ENCODE peak calls at places on chromosomes 7 and 10, in five cellular contexts. One of them, this sample, is unnamed. For H3K27me3, the result is how much of the 10 kb centered on the place peaks cover.

GRCh38 chr7:97801108-97801507 is 69.2 kb downstream of the TAC1 start:
- DNase-seq in brain microvascular endothelial cell: no peak
- DNase-seq in IMR-90: no peak
- DNase-seq in tibial nerve: no peak
- DNase-seq in CD8-positive, alpha-beta T cell: no peak
- DNase-seq in this sample: no peak

GRCh38 chr7:115822801-115823200 is 207.8 kb downstream of the TFEC start:
- DNase-seq in brain microvascular endothelial cell: no peak
- DNase-seq in IMR-90: peak
- DNase-seq in CD8-positive, alpha-beta T cell: no peak
- DNase-seq in tibial nerve: no peak
- DNase-seq in this sample: no peak

GRCh38 chr7:18558503-18558902 is 63.0 kb downstream of the HDAC9 start:
- DNase-seq in tibial nerve: no peak
- DNase-seq in brain microvascular endothelial cell: no peak
- DNase-seq in CD8-positive, alpha-beta T cell: no peak
- DNase-seq in IMR-90: peak
- DNase-seq in this sample: no peak

GRCh38 chr10:124646483-124647352 is 97.5 kb downstream of the FAM53B start:
- DNase-seq in tibial nerve: peak
- DNase-seq in CD8-positive, alpha-beta T cell: no peak
- DNase-seq in IMR-90: peak
- DNase-seq in brain microvascular endothelial cell: peak
- DNase-seq in this sample: peak

GRCh38 chr7:150941351-150941982 is 36.7 kb downstream of the KCNH2 start:
- DNase-seq in tibial nerve: no peak
- DNase-seq in IMR-90: no peak
- DNase-seq in brain microvascular endothelial cell: no peak
- DNase-seq in CD8-positive, alpha-beta T cell: no peak
- DNase-seq in this sample: no peak

GRCh38 chr7:13627455-13627854 is 362.0 kb downstream of the ETV1 start:
- DNase-seq in IMR-90: no peak
- DNase-seq in tibial nerve: no peak
- DNase-seq in brain microvascular endothelial cell: no peak
- DNase-seq in CD8-positive, alpha-beta T cell: no peak
- DNase-seq in this sample: no peak

GRCh38 chr10:65394898-65395297 is 1530.9 kb upstream of the LRRTM3 start:
- DNase-seq in IMR-90: no peak
- DNase-seq in brain microvascular endothelial cell: peak
- DNase-seq in CD8-positive, alpha-beta T cell: no peak
- DNase-seq in tibial nerve: no peak
- DNase-seq in this sample: no peak

GRCh38 chr7:256461-256940 is 33.5 kb upstream of the FOXL3 start:
- DNase-seq in brain microvascular endothelial cell: no peak
- DNase-seq in IMR-90: no peak
- DNase-seq in CD8-positive, alpha-beta T cell: no peak
- DNase-seq in tibial nerve: no peak
- DNase-seq in this sample: no peak

GRCh38 chr10:14439451-14440259 is 108.9 kb upstream of the FRMD4A start:
- DNase-seq in IMR-90: peak
- DNase-seq in brain microvascular endothelial cell: no peak
- DNase-seq in CD8-positive, alpha-beta T cell: no peak
- DNase-seq in tibial nerve: no peak
- DNase-seq in this sample: no peak

GRCh38 chr7:83930262-83930661 is 264.3 kb downstream of the SEMA3A start:
- DNase-seq in brain microvascular endothelial cell: no peak
- DNase-seq in tibial nerve: no peak
- DNase-seq in CD8-positive, alpha-beta T cell: no peak
- DNase-seq in IMR-90: no peak
- DNase-seq in this sample: no peak

GRCh38 chr10:59907918-59908807 is 1.8 kb upstream of the CCDC6 start:
- DNase-seq in CD8-positive, alpha-beta T cell: peak
- DNase-seq in brain microvascular endothelial cell: peak
- DNase-seq in tibial nerve: peak
- DNase-seq in IMR-90: peak
- DNase-seq in this sample: no peak

GRCh38 chr10:62852961-62853702 is 37.0 kb upstream of the EGR2 start:
- DNase-seq in brain microvascular endothelial cell: no peak
- DNase-seq in tibial nerve: no peak
- DNase-seq in IMR-90: no peak
- DNase-seq in CD8-positive, alpha-beta T cell: no peak
- DNase-seq in this sample: no peak

GRCh38 chr7:140581411-140581810 is 59.2 kb downstream of the DENND2A start:
- DNase-seq in CD8-positive, alpha-beta T cell: no peak
- DNase-seq in tibial nerve: no peak
- DNase-seq in IMR-90: no peak
- DNase-seq in brain microvascular endothelial cell: no peak
- DNase-seq in this sample: no peak

GRCh38 chr7:90570373-90570959 is 25.7 kb upstream of the CDK14 start:
- DNase-seq in IMR-90: peak
- DNase-seq in tibial nerve: no peak
- DNase-seq in CD8-positive, alpha-beta T cell: no peak
- DNase-seq in brain microvascular endothelial cell: peak
- DNase-seq in this sample: peak

GRCh38 chr10:61621538-61622150 is 41.1 kb upstream of the CABCOCO1 start:
- DNase-seq in CD8-positive, alpha-beta T cell: no peak
- DNase-seq in IMR-90: no peak
- DNase-seq in brain microvascular endothelial cell: no peak
- DNase-seq in tibial nerve: no peak
- DNase-seq in this sample: no peak

GRCh38 chr7:105496501-105496900 is 25.6 kb downstream of the PUS7 start:
- DNase-seq in IMR-90: peak
- DNase-seq in brain microvascular endothelial cell: no peak
- DNase-seq in tibial nerve: no peak
- DNase-seq in CD8-positive, alpha-beta T cell: no peak
- DNase-seq in this sample: no peak

GRCh38 chr7:42014625-42015412 is 222.2 kb downstream of the GLI3 start:
- DNase-seq in brain microvascular endothelial cell: peak
- DNase-seq in CD8-positive, alpha-beta T cell: no peak
- DNase-seq in tibial nerve: no peak
- DNase-seq in IMR-90: peak
- DNase-seq in this sample: peak

GRCh38 chr7:107661081-107661864 is 645 bp downstream of the SLC26A4 start:
- DNase-seq in brain microvascular endothelial cell: no peak
- DNase-seq in tibial nerve: peak
- DNase-seq in IMR-90: peak
- DNase-seq in CD8-positive, alpha-beta T cell: peak
- DNase-seq in this sample: peak
- H3K27me3 ChIP-seq in brain microvascular endothelial cell: under half
- H3K27me3 ChIP-seq in tibial nerve: under half
- H3K27me3 ChIP-seq in IMR-90: under half
- H3K27me3 ChIP-seq in CD8-positive, alpha-beta T cell: under half
- H3K27me3 ChIP-seq in this sample: under half

GRCh38 chr7:135519871-135520270 is 10.0 kb upstream of the CNOT4 start:
- DNase-seq in tibial nerve: no peak
- DNase-seq in CD8-positive, alpha-beta T cell: no peak
- DNase-seq in IMR-90: no peak
- DNase-seq in brain microvascular endothelial cell: no peak
- DNase-seq in this sample: no peak
- H3K27me3 ChIP-seq in tibial nerve: under half
- H3K27me3 ChIP-seq in CD8-positive, alpha-beta T cell: under half
- H3K27me3 ChIP-seq in IMR-90: under half
- H3K27me3 ChIP-seq in brain microvascular endothelial cell: under half
- H3K27me3 ChIP-seq in this sample: under half

GRCh38 chr10:118255355-118255754 is 86.8 kb downstream of the FAM204A start:
- DNase-seq in tibial nerve: no peak
- DNase-seq in IMR-90: no peak
- DNase-seq in brain microvascular endothelial cell: no peak
- DNase-seq in CD8-positive, alpha-beta T cell: no peak
- DNase-seq in this sample: no peak
- H3K27me3 ChIP-seq in tibial nerve: under half
- H3K27me3 ChIP-seq in IMR-90: under half
- H3K27me3 ChIP-seq in brain microvascular endothelial cell: under half
- H3K27me3 ChIP-seq in CD8-positive, alpha-beta T cell: under half
- H3K27me3 ChIP-seq in this sample: under half

DNA sequence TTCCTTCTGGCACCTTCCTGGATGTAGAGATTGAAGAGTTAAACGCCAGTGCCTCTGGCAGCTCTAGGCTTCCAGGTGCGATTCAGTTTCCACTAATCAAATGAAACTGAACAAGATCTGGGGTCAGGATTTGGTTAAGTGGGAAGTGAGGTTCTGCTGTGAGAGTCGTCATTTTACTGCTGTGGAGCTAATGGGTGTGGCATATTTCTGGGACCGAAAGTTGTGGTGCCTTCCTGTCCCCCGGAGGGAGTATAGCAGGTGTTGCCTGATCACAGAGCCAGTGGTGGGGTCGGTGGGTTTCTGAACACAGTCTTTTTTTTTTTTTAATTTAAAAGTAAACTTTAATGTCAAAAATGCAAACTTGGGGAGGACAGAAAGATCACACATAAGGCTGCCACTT is 37.0 kb upstream of the JAKMIP3 start:
- DNase-seq in tibial nerve: no peak
- DNase-seq in CD8-positive, alpha-beta T cell: no peak
- DNase-seq in IMR-90: no peak
- DNase-seq in brain microvascular endothelial cell: no peak
- DNase-seq in this sample: no peak
- H3K27me3 ChIP-seq in tibial nerve: under half
- H3K27me3 ChIP-seq in CD8-positive, alpha-beta T cell: under half
- H3K27me3 ChIP-seq in IMR-90: under half
- H3K27me3 ChIP-seq in brain microvascular endothelial cell: under half
- H3K27me3 ChIP-seq in this sample: under half

GRCh38 chr10:71649631-71650030 is 69.9 kb downstream of the C10orf105 start:
- DNase-seq in IMR-90: no peak
- DNase-seq in tibial nerve: no peak
- DNase-seq in CD8-positive, alpha-beta T cell: no peak
- DNase-seq in brain microvascular endothelial cell: no peak
- DNase-seq in this sample: no peak

GRCh38 chr10:71648595-71649320 is 70.8 kb downstream of the C10orf105 start:
- DNase-seq in IMR-90: no peak
- DNase-seq in CD8-positive, alpha-beta T cell: no peak
- DNase-seq in brain microvascular endothelial cell: no peak
- DNase-seq in tibial nerve: no peak
- DNase-seq in this sample: no peak

GRCh38 chr10:71651953-71652352 is 67.6 kb downstream of the C10orf105 start:
- DNase-seq in CD8-positive, alpha-beta T cell: no peak
- DNase-seq in brain microvascular endothelial cell: no peak
- DNase-seq in tibial nerve: no peak
- DNase-seq in IMR-90: no peak
- DNase-seq in this sample: no peak

GRCh38 chr10:71651428-71651827 is 68.2 kb downstream of the C10orf105 start:
- DNase-seq in tibial nerve: no peak
- DNase-seq in IMR-90: no peak
- DNase-seq in CD8-positive, alpha-beta T cell: no peak
- DNase-seq in brain microvascular endothelial cell: no peak
- DNase-seq in this sample: no peak

DNA sequence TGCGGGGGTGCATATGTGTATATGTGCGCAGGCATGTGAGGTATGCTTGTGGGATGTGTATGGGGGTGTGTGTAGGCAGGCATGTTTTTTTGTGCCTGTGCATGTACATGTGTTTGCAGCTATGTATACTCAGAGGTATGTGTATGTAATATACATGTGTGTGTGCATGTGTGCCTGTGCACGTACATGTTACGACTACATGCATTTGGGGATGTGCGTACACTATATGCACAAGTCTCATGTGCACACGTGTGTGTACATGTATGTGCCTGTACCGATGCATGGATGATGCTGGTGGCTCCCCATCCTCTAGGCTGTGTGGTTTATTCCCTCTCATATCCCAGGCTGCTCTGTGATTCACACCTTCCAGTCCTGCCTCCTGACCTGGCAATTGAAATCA is 69.2 kb downstream of the C10orf105 start:
- DNase-seq in tibial nerve: no peak
- DNase-seq in IMR-90: no peak
- DNase-seq in CD8-positive, alpha-beta T cell: no peak
- DNase-seq in brain microvascular endothelial cell: no peak
- DNase-seq in this sample: no peak
- H3K27me3 ChIP-seq in tibial nerve: under half
- H3K27me3 ChIP-seq in IMR-90: half or more
- H3K27me3 ChIP-seq in CD8-positive, alpha-beta T cell: under half
- H3K27me3 ChIP-seq in brain microvascular endothelial cell: under half
- H3K27me3 ChIP-seq in this sample: under half

GRCh38 chr10:101774589-101775272 is 1.2 kb downstream of the FGF8 start:
- DNase-seq in IMR-90: no peak
- DNase-seq in CD8-positive, alpha-beta T cell: no peak
- DNase-seq in brain microvascular endothelial cell: no peak
- DNase-seq in tibial nerve: no peak
- DNase-seq in this sample: peak

GRCh38 chr10:101773923-101774588 is 1.9 kb downstream of the FGF8 start:
- DNase-seq in IMR-90: no peak
- DNase-seq in CD8-positive, alpha-beta T cell: no peak
- DNase-seq in brain microvascular endothelial cell: no peak
- DNase-seq in tibial nerve: no peak
- DNase-seq in this sample: peak

GRCh38 chr10:101777085-101777856 is 1.4 kb upstream of the FGF8 start:
- DNase-seq in CD8-positive, alpha-beta T cell: no peak
- DNase-seq in tibial nerve: no peak
- DNase-seq in brain microvascular endothelial cell: no peak
- DNase-seq in IMR-90: no peak
- DNase-seq in this sample: peak

GRCh38 chr10:101777857-101778145 is 1.9 kb upstream of the FGF8 start:
- DNase-seq in IMR-90: no peak
- DNase-seq in tibial nerve: no peak
- DNase-seq in CD8-positive, alpha-beta T cell: no peak
- DNase-seq in brain microvascular endothelial cell: no peak
- DNase-seq in this sample: peak

GRCh38 chr10:101775273-101776131 is at the start of gene FGF8:
- DNase-seq in IMR-90: no peak
- DNase-seq in CD8-positive, alpha-beta T cell: no peak
- DNase-seq in brain microvascular endothelial cell: no peak
- DNase-seq in tibial nerve: no peak
- DNase-seq in this sample: no peak
- H3K27me3 ChIP-seq in IMR-90: half or more
- H3K27me3 ChIP-seq in CD8-positive, alpha-beta T cell: under half
- H3K27me3 ChIP-seq in brain microvascular endothelial cell: half or more
- H3K27me3 ChIP-seq in tibial nerve: half or more
- H3K27me3 ChIP-seq in this sample: under half

GRCh38 chr10:110163192-110163773 is 44.1 kb upstream of the MXI1 start:
- DNase-seq in tibial nerve: no peak
- DNase-seq in brain microvascular endothelial cell: no peak
- DNase-seq in CD8-positive, alpha-beta T cell: no peak
- DNase-seq in IMR-90: no peak
- DNase-seq in this sample: no peak

GRCh38 chr10:110165239-110165638 is 42.2 kb upstream of the MXI1 start:
- DNase-seq in CD8-positive, alpha-beta T cell: no peak
- DNase-seq in tibial nerve: no peak
- DNase-seq in IMR-90: no peak
- DNase-seq in brain microvascular endothelial cell: no peak
- DNase-seq in this sample: no peak

GRCh38 chr10:110165867-110166266 is 41.5 kb upstream of the MXI1 start:
- DNase-seq in CD8-positive, alpha-beta T cell: no peak
- DNase-seq in brain microvascular endothelial cell: no peak
- DNase-seq in IMR-90: no peak
- DNase-seq in tibial nerve: no peak
- DNase-seq in this sample: no peak

GRCh38 chr10:110162749-110163148 is 44.7 kb upstream of the MXI1 start:
- DNase-seq in tibial nerve: no peak
- DNase-seq in brain microvascular endothelial cell: no peak
- DNase-seq in IMR-90: no peak
- DNase-seq in CD8-positive, alpha-beta T cell: no peak
- DNase-seq in this sample: no peak

GRCh38 chr10:110163841-110164240 is 43.6 kb upstream of the MXI1 start:
- DNase-seq in tibial nerve: no peak
- DNase-seq in CD8-positive, alpha-beta T cell: no peak
- DNase-seq in IMR-90: no peak
- DNase-seq in brain microvascular endothelial cell: no peak
- DNase-seq in this sample: no peak
- H3K27me3 ChIP-seq in tibial nerve: under half
- H3K27me3 ChIP-seq in CD8-positive, alpha-beta T cell: under half
- H3K27me3 ChIP-seq in IMR-90: half or more
- H3K27me3 ChIP-seq in brain microvascular endothelial cell: under half
- H3K27me3 ChIP-seq in this sample: under half